ENCODE peak calls at places on chromosomes 1 and 21, in seven cellular contexts. One of them, this sample, is unnamed.
A peak's percentile ranks its signal among the peaks of the same experiment; 100 is the strongest.

GRCh38 chr1:92043621-92044020 is 13.8 kb downstream of the EPHX4 start:
- DNase-seq in fibroblast of lung: no peak
- DNase-seq in H1: no peak
- DNase-seq in keratinocyte: peak; percentile 1
- DNase-seq in astrocyte: no peak
- DNase-seq in GM23248: no peak
- DNase-seq in neural progenitor cell: peak; percentile 3
- DNase-seq in this sample: no peak

GRCh38 chr1:32116531-32116930 is 8.7 kb downstream of the KPNA6 start:
- DNase-seq in fibroblast of lung: peak; percentile 13
- DNase-seq in H1: no peak
- DNase-seq in keratinocyte: no peak
- DNase-seq in astrocyte: no peak
- DNase-seq in GM23248: peak; percentile 50
- DNase-seq in neural progenitor cell: no peak
- DNase-seq in this sample: no peak

GRCh38 chr1:55309786-55310516 is 94.8 kb upstream of the USP24 start:
- DNase-seq in fibroblast of lung: peak; percentile 20
- DNase-seq in H1: no peak
- DNase-seq in keratinocyte: no peak
- DNase-seq in astrocyte: no peak
- DNase-seq in GM23248: no peak
- DNase-seq in neural progenitor cell: no peak
- DNase-seq in this sample: no peak

GRCh38 chr1:236007781-236008180 is 57.1 kb downstream of the NID1 start:
- DNase-seq in fibroblast of lung: no peak
- DNase-seq in H1: no peak
- DNase-seq in keratinocyte: no peak
- DNase-seq in astrocyte: no peak
- DNase-seq in GM23248: no peak
- DNase-seq in neural progenitor cell: no peak
- DNase-seq in this sample: no peak

GRCh38 chr21:28229811-28230210 is 762.9 kb downstream of the LTN1 start:
- DNase-seq in fibroblast of lung: peak; percentile 87
- DNase-seq in H1: no peak
- DNase-seq in keratinocyte: peak; percentile 21
- DNase-seq in astrocyte: peak; percentile 67
- DNase-seq in GM23248: peak; percentile 88
- DNase-seq in neural progenitor cell: no peak
- DNase-seq in this sample: no peak

GRCh38 chr1:111679541-111679940 is 59.7 kb downstream of the INKA2 start:
- DNase-seq in fibroblast of lung: no peak
- DNase-seq in H1: no peak
- DNase-seq in keratinocyte: no peak
- DNase-seq in astrocyte: no peak
- DNase-seq in GM23248: no peak
- DNase-seq in neural progenitor cell: no peak
- DNase-seq in this sample: no peak

GRCh38 chr1:66571789-66572188 is 37.8 kb downstream of the SGIP1 start:
- DNase-seq in fibroblast of lung: no peak
- DNase-seq in H1: no peak
- DNase-seq in keratinocyte: no peak
- DNase-seq in astrocyte: peak; percentile 64
- DNase-seq in GM23248: peak; percentile 92
- DNase-seq in neural progenitor cell: no peak
- DNase-seq in this sample: no peak

GRCh38 chr1:207361910-207362309 is 40.4 kb downstream of the CD55 start:
- DNase-seq in fibroblast of lung: no peak
- DNase-seq in H1: no peak
- DNase-seq in keratinocyte: no peak
- DNase-seq in astrocyte: no peak
- DNase-seq in GM23248: no peak
- DNase-seq in neural progenitor cell: no peak
- DNase-seq in this sample: no peak

GRCh38 chr1:2497891-2498290 is 21.8 kb downstream of the PLCH2 start:
- DNase-seq in fibroblast of lung: no peak
- DNase-seq in H1: no peak
- DNase-seq in keratinocyte: no peak
- DNase-seq in astrocyte: no peak
- DNase-seq in GM23248: no peak
- DNase-seq in neural progenitor cell: no peak
- DNase-seq in this sample: no peak

GRCh38 chr1:59238535-59238934 is 58.4 kb upstream of the FGGY start:
- DNase-seq in fibroblast of lung: no peak
- DNase-seq in H1: no peak
- DNase-seq in keratinocyte: no peak
- DNase-seq in astrocyte: peak; percentile 40
- DNase-seq in GM23248: no peak
- DNase-seq in neural progenitor cell: no peak
- DNase-seq in this sample: no peak

GRCh38 chr1:246794261-246795093 is 70.3 kb downstream of the SCCPDH start:
- DNase-seq in fibroblast of lung: peak; percentile 60
- DNase-seq in H1: no peak
- DNase-seq in keratinocyte: peak; percentile 28
- DNase-seq in astrocyte: no peak
- DNase-seq in GM23248: peak; percentile 79
- DNase-seq in neural progenitor cell: peak; percentile 26
- DNase-seq in this sample: no peak

GRCh38 chr1:39305555-39305954 is 101.1 kb downstream of the MACF1 start:
- DNase-seq in fibroblast of lung: no peak
- DNase-seq in H1: no peak
- DNase-seq in keratinocyte: no peak
- DNase-seq in astrocyte: no peak
- DNase-seq in GM23248: no peak
- DNase-seq in neural progenitor cell: no peak
- DNase-seq in this sample: peak; percentile 3

GRCh38 chr1:234973426-234974250 is 155.0 kb downstream of the TOMM20 start:
- DNase-seq in fibroblast of lung: no peak
- DNase-seq in H1: no peak
- DNase-seq in keratinocyte: no peak
- DNase-seq in astrocyte: no peak
- DNase-seq in GM23248: no peak
- DNase-seq in neural progenitor cell: no peak
- DNase-seq in this sample: no peak

GRCh38 chr1:181189691-181190361 is 101.3 kb downstream of the IER5 start:
- DNase-seq in fibroblast of lung: peak; percentile 47
- DNase-seq in H1: peak; percentile 98
- DNase-seq in keratinocyte: peak; percentile 1
- DNase-seq in astrocyte: no peak
- DNase-seq in GM23248: peak; percentile 61
- DNase-seq in neural progenitor cell: peak; percentile 84
- DNase-seq in this sample: no peak

GRCh38 chr1:115041654-115042053 is 12.0 kb downstream of the TSHB start:
- DNase-seq in fibroblast of lung: no peak
- DNase-seq in H1: no peak
- DNase-seq in keratinocyte: no peak
- DNase-seq in astrocyte: no peak
- DNase-seq in GM23248: peak; percentile 42
- DNase-seq in neural progenitor cell: peak; percentile 53
- DNase-seq in this sample: no peak

GRCh38 chr1:212030936-212031528 is 4.3 kb downstream of the INTS7 start:
- DNase-seq in fibroblast of lung: peak; percentile 87
- DNase-seq in H1: no peak
- DNase-seq in keratinocyte: peak; percentile 67
- DNase-seq in astrocyte: peak; percentile 84
- DNase-seq in GM23248: peak; percentile 90
- DNase-seq in neural progenitor cell: no peak
- DNase-seq in this sample: no peak

GRCh38 chr1:58456470-58456869 is 90.1 kb downstream of the OMA1 start:
- DNase-seq in fibroblast of lung: no peak
- DNase-seq in H1: no peak
- DNase-seq in keratinocyte: no peak
- DNase-seq in astrocyte: peak; percentile 88
- DNase-seq in GM23248: peak; percentile 77
- DNase-seq in neural progenitor cell: no peak
- DNase-seq in this sample: no peak

GRCh38 chr1:173475564-173476196 is 1.5 kb upstream of the PRDX6 start:
- DNase-seq in fibroblast of lung: peak; percentile 80
- DNase-seq in H1: no peak
- DNase-seq in keratinocyte: peak; percentile 21
- DNase-seq in astrocyte: peak; percentile 80
- DNase-seq in GM23248: peak; percentile 88
- DNase-seq in neural progenitor cell: no peak
- DNase-seq in this sample: no peak

GRCh38 chr21:39082656-39083376 is 100.4 kb downstream of the PSMG1 start:
- DNase-seq in fibroblast of lung: no peak
- DNase-seq in H1: no peak
- DNase-seq in keratinocyte: peak; percentile 26
- DNase-seq in astrocyte: no peak
- DNase-seq in GM23248: no peak
- DNase-seq in neural progenitor cell: peak; percentile 51
- DNase-seq in this sample: no peak

GRCh38 chr1:19377812-19378718 is 65.9 kb downstream of the SLC66A1 start:
- DNase-seq in fibroblast of lung: no peak
- DNase-seq in H1: no peak
- DNase-seq in keratinocyte: no peak
- DNase-seq in astrocyte: peak; percentile 56
- DNase-seq in GM23248: no peak
- DNase-seq in neural progenitor cell: no peak
- DNase-seq in this sample: no peak

GRCh38 chr1:161313554-161314200 is 504 bp upstream of the SDHC start:
- DNase-seq in fibroblast of lung: no peak
- DNase-seq in H1: no peak
- DNase-seq in keratinocyte: no peak
- DNase-seq in astrocyte: no peak
- DNase-seq in GM23248: no peak
- DNase-seq in neural progenitor cell: no peak
- DNase-seq in this sample: no peak

GRCh38 chr1:92277105-92277504 is 21.7 kb downstream of the GLMN start:
- DNase-seq in fibroblast of lung: peak; percentile 77
- DNase-seq in H1: no peak
- DNase-seq in keratinocyte: no peak
- DNase-seq in astrocyte: peak; percentile 57
- DNase-seq in GM23248: peak; percentile 61
- DNase-seq in neural progenitor cell: no peak
- DNase-seq in this sample: no peak

GRCh38 chr1:95685091-95685490 is 451.1 kb downstream of the RWDD3 start:
- DNase-seq in fibroblast of lung: no peak
- DNase-seq in H1: no peak
- DNase-seq in keratinocyte: no peak
- DNase-seq in astrocyte: no peak
- DNase-seq in GM23248: no peak
- DNase-seq in neural progenitor cell: peak; percentile 24
- DNase-seq in this sample: no peak

GRCh38 chr1:118322369-118322768 is 137.3 kb upstream of the SPAG17 start:
- DNase-seq in fibroblast of lung: no peak
- DNase-seq in H1: no peak
- DNase-seq in keratinocyte: no peak
- DNase-seq in astrocyte: no peak
- DNase-seq in GM23248: peak; percentile 49
- DNase-seq in neural progenitor cell: no peak
- DNase-seq in this sample: no peak

GRCh38 chr1:37475380-37476086 is 1.2 kb downstream of the ZC3H12A start:
- DNase-seq in fibroblast of lung: no peak
- DNase-seq in H1: no peak
- DNase-seq in keratinocyte: no peak
- DNase-seq in astrocyte: peak; percentile 25
- DNase-seq in GM23248: peak; percentile 46
- DNase-seq in neural progenitor cell: no peak
- DNase-seq in this sample: no peak

GRCh38 chr1:155003766-155004351 is 1.3 kb downstream of the ZBTB7B start:
- DNase-seq in fibroblast of lung: peak; percentile 61
- DNase-seq in H1: peak; percentile 76
- DNase-seq in keratinocyte: no peak
- DNase-seq in astrocyte: peak; percentile 38
- DNase-seq in GM23248: peak; percentile 63
- DNase-seq in neural progenitor cell: peak; percentile 59
- DNase-seq in this sample: no peak

GRCh38 chr1:200243042-200243437 is 166.8 kb downstream of the ZNF281 start:
- DNase-seq in fibroblast of lung: peak; percentile 72
- DNase-seq in H1: no peak
- DNase-seq in keratinocyte: no peak
- DNase-seq in astrocyte: no peak
- DNase-seq in GM23248: peak; percentile 61
- DNase-seq in neural progenitor cell: peak; percentile 55
- DNase-seq in this sample: peak; percentile 61
- H3K9ac ChIP-seq in fibroblast of lung: no peak overlapping the region
- H3K9ac ChIP-seq in H1: no peak overlapping the region
- H3K9ac ChIP-seq in keratinocyte: no peak overlapping the region
- H3K9ac ChIP-seq in astrocyte: peak overlapping the region; percentile 3
- H3K9ac ChIP-seq in GM23248: no peak overlapping the region
- H3K9ac ChIP-seq in neural progenitor cell: no peak overlapping the region
- H3K9ac ChIP-seq in this sample: peak overlapping the region; percentile 73

GRCh38 chr1:17292299-17293198 is 15.4 kb upstream of the PADI4 start:
- DNase-seq in fibroblast of lung: no peak
- DNase-seq in H1: no peak
- DNase-seq in keratinocyte: no peak
- DNase-seq in astrocyte: no peak
- DNase-seq in GM23248: no peak
- DNase-seq in neural progenitor cell: no peak
- DNase-seq in this sample: no peak

GRCh38 chr1:17297991-17298390 is 10.0 kb upstream of the PADI4 start:
- DNase-seq in fibroblast of lung: no peak
- DNase-seq in H1: no peak
- DNase-seq in keratinocyte: peak; percentile 75
- DNase-seq in astrocyte: no peak
- DNase-seq in GM23248: no peak
- DNase-seq in neural progenitor cell: no peak
- DNase-seq in this sample: no peak

GRCh38 chr1:17293681-17294415 is 14.1 kb upstream of the PADI4 start:
- DNase-seq in fibroblast of lung: no peak
- DNase-seq in H1: no peak
- DNase-seq in keratinocyte: no peak
- DNase-seq in astrocyte: no peak
- DNase-seq in GM23248: no peak
- DNase-seq in neural progenitor cell: no peak
- DNase-seq in this sample: no peak

GRCh38 chr1:17290553-17290952 is 17.4 kb upstream of the PADI4 start:
- DNase-seq in fibroblast of lung: no peak
- DNase-seq in H1: no peak
- DNase-seq in keratinocyte: no peak
- DNase-seq in astrocyte: no peak
- DNase-seq in GM23248: no peak
- DNase-seq in neural progenitor cell: no peak
- DNase-seq in this sample: no peak

GRCh38 chr1:17295292-17295691 is 12.7 kb upstream of the PADI4 start:
- DNase-seq in fibroblast of lung: no peak
- DNase-seq in H1: no peak
- DNase-seq in keratinocyte: no peak
- DNase-seq in astrocyte: no peak
- DNase-seq in GM23248: no peak
- DNase-seq in neural progenitor cell: no peak
- DNase-seq in this sample: no peak
- TF ChIP-seq EZH2 in fibroblast of lung: no peak
- TF ChIP-seq EZH2 in H1: no peak
- TF ChIP-seq EZH2 in keratinocyte: no peak
- TF ChIP-seq EZH2 in astrocyte: no peak
- TF ChIP-seq EZH2 in GM23248: no peak
- TF ChIP-seq EZH2 in neural progenitor cell: no peak
- TF ChIP-seq EZH2 in this sample: no peak

GRCh38 chr1:225883616-225884265 is 1.6 kb upstream of the TMEM63A start:
- DNase-seq in fibroblast of lung: no peak
- DNase-seq in H1: no peak
- DNase-seq in keratinocyte: no peak
- DNase-seq in astrocyte: no peak
- DNase-seq in GM23248: no peak
- DNase-seq in neural progenitor cell: no peak
- DNase-seq in this sample: no peak
- H3K9ac ChIP-seq in fibroblast of lung: no peak overlapping the region
- H3K9ac ChIP-seq in H1: no peak overlapping the region
- H3K9ac ChIP-seq in keratinocyte: no peak overlapping the region
- H3K9ac ChIP-seq in astrocyte: no peak overlapping the region
- H3K9ac ChIP-seq in GM23248: peak overlapping the region; percentile 91
- H3K9ac ChIP-seq in neural progenitor cell: no peak overlapping the region
- H3K9ac ChIP-seq in this sample: no peak overlapping the region

GRCh38 chr1:152112885-152113432 is 2.3 kb downstream of the TCHH start:
- DNase-seq in fibroblast of lung: no peak
- DNase-seq in H1: no peak
- DNase-seq in keratinocyte: no peak
- DNase-seq in astrocyte: no peak
- DNase-seq in GM23248: peak; percentile 28
- DNase-seq in neural progenitor cell: no peak
- DNase-seq in this sample: no peak
- TF ChIP-seq EZH2 in fibroblast of lung: no peak
- TF ChIP-seq EZH2 in H1: peak; percentile 34
- TF ChIP-seq EZH2 in keratinocyte: no peak
- TF ChIP-seq EZH2 in astrocyte: no peak
- TF ChIP-seq EZH2 in GM23248: no peak
- TF ChIP-seq EZH2 in neural progenitor cell: peak; percentile 18
- TF ChIP-seq EZH2 in this sample: no peak

This sample was measured in SK-N-MC.